ENCODE peak calls at places on chromosomes 5 and 9, in nine cellular contexts. K is WERI-Rb-1, U is aorta, W is hepatocyte, C is AG09309, S is transverse colon, X is fibroblast of pulmonary artery, E is coronary artery, J is neural progenitor cell. T is an unnamed sample.

GRCh38 chr9:35168963-35169362 is 7.2 kb downstream of the UNC13B start:
- DNase-seq in E (no peak), J (no peak), K (no peak), W (no peak), C (no peak), S (no peak), U (no peak), X (no peak), T (no peak)

GRCh38 chr9:1701113-1701512 is 314.0 kb upstream of the SMARCA2 start:
- DNase-seq in X (no peak), W (no peak), S (no peak), C (no peak), E (no peak), J (no peak), U (no peak), K (no peak), T (no peak)

GRCh38 chr9:117744856-117745389 is 40.7 kb downstream of the TLR4 start:
- DNase-seq in J (peak), W (peak), E (no peak), X (no peak), C (no peak), S (no peak), U (no peak), K (no peak), T (no peak)

GRCh38 chr5:34656700-34657549 is 797 bp downstream of the RAI14 start:
- DNase-seq in E (no peak), X (no peak), W (peak), U (peak), S (peak), C (no peak), J (peak), K (peak), T (no peak)

GRCh38 chr9:36827593-36827992 is 206.5 kb downstream of the PAX5 start:
- DNase-seq in C (no peak), U (no peak), X (no peak), S (no peak), W (no peak), J (peak), K (no peak), E (no peak), T (no peak)

GRCh38 chr9:36946653-36947052 is 87.4 kb downstream of the PAX5 start:
- DNase-seq in S (no peak), C (peak), K (no peak), U (no peak), X (no peak), E (no peak), W (no peak), J (no peak), T (no peak)

GRCh38 chr5:5886812-5887486 is 464.5 kb downstream of the ICE1 start:
- DNase-seq in S (peak), U (no peak), C (no peak), K (no peak), X (no peak), J (peak), W (peak), E (no peak), T (peak)

GRCh38 chr5:174418809-174419522 is 305.4 kb upstream of the MSX2 start:
- DNase-seq in S (peak), J (peak), E (no peak), U (no peak), W (peak), C (no peak), X (no peak), K (no peak), T (no peak)

GRCh38 chr9:135762921-135763320 is 60.9 kb downstream of the KCNT1 start:
- DNase-seq in X (no peak), K (no peak), C (no peak), J (no peak), U (no peak), S (no peak), W (no peak), E (no peak), T (no peak)

GRCh38 chr9:116524778-116525470 is 162.2 kb upstream of the TRIM32 start:
- DNase-seq in W (no peak), X (no peak), J (no peak), S (no peak), K (no peak), E (no peak), C (no peak), U (no peak), T (no peak)

GRCh38 chr5:97918614-97919013 is 735.6 kb upstream of the RIOK2 start:
- DNase-seq in J (no peak), U (no peak), W (no peak), S (no peak), C (no peak), E (no peak), X (no peak), K (no peak), T (no peak)

GRCh38 chr9:130188860-130189481 is 16.8 kb downstream of the NCS1 start:
- DNase-seq in X (no peak), U (no peak), C (no peak), E (no peak), S (no peak), K (no peak), W (no peak), J (no peak), T (no peak)

GRCh38 chr9:109182940-109183798 is 16.1 kb upstream of the FRRS1L start:
- DNase-seq in K (peak), E (no peak), U (no peak), J (peak), S (peak), X (peak), W (peak), C (no peak), T (peak)

GRCh38 chr5:3142261-3143027 is 391.0 kb upstream of the IRX2 start:
- DNase-seq in E (no peak), S (no peak), X (no peak), U (no peak), W (no peak), C (no peak), J (no peak), K (no peak), T (no peak)

GRCh38 chr5:14268236-14268701 is 125.1 kb downstream of the TRIO start:
- DNase-seq in S (no peak), C (no peak), W (peak), U (no peak), K (no peak), J (no peak), E (no peak), X (peak), T (no peak)

GRCh38 chr5:96023518-96023917 is 61.9 kb upstream of the ELL2 start:
- DNase-seq in U (no peak), K (no peak), W (no peak), J (no peak), X (peak), E (no peak), C (peak), S (no peak), T (no peak)

GRCh38 chr9:114184071-114184470 is 28.7 kb downstream of the COL27A1 start:
- DNase-seq in X (peak), S (no peak), J (no peak), K (no peak), U (peak), W (no peak), E (no peak), C (no peak), T (no peak)

GRCh38 chr9:100324594-100325200 is 28.0 kb downstream of the TEX10 start:
- DNase-seq in C (peak), E (no peak), S (no peak), W (peak), X (peak), J (peak), U (no peak), K (no peak), T (peak)

GRCh38 chr5:462051-462481 is 19.1 kb downstream of the EXOC3 start:
- DNase-seq in S (peak), K (peak), E (peak), W (no peak), J (no peak), C (no peak), X (no peak), U (peak), T (no peak)

GRCh38 chr9:117783828-117784227 is 79.6 kb downstream of the TLR4 start:
- DNase-seq in E (no peak), W (no peak), J (no peak), X (no peak), K (no peak), C (no peak), U (no peak), S (peak), T (peak)

GRCh38 chr9:35664531-35665470 is at the start of gene ARHGEF39:
- DNase-seq in C (no peak), W (peak), S (peak), U (peak), X (peak), K (peak), J (peak), E (no peak), T (peak)

GRCh38 chr9:34572092-34572491 is 17.4 kb downstream of the CNTFR start:
- DNase-seq in K (no peak), J (no peak), S (peak), W (no peak), X (no peak), E (no peak), U (no peak), C (no peak), T (no peak)

GRCh38 chr9:127353882-127354281 is 43.1 kb upstream of the SLC2A8 start:
- DNase-seq in J (peak), X (no peak), U (no peak), E (no peak), C (no peak), S (no peak), W (no peak), K (no peak), T (no peak)

GRCh38 chr9:34549407-34549732 is 26.6 kb upstream of the ENHO start:
- DNase-seq in W (no peak), U (no peak), C (no peak), K (no peak), S (no peak), X (no peak), E (peak), J (no peak), T (no peak)

GRCh38 chr5:75512383-75513074 is 838 bp downstream of the POLK start:
- DNase-seq in C (no peak), J (no peak), X (peak), K (no peak), W (no peak), U (no peak), E (no peak), S (no peak), T (peak)

GRCh38 chr9:31639444-31639843 is 745.0 kb upstream of the ACO1 start:
- DNase-seq in C (no peak), J (peak), X (no peak), U (no peak), K (no peak), E (no peak), W (no peak), S (no peak), T (no peak)

GRCh38 chr9:130150779-130151381 is 21.3 kb upstream of the NCS1 start:
- DNase-seq in J (no peak), K (no peak), C (no peak), U (no peak), E (no peak), S (no peak), W (no peak), X (no peak), T (no peak)

GRCh38 chr5:174177976-174178600 is 132.6 kb downstream of the NSG2 start:
- DNase-seq in U (no peak), K (no peak), X (no peak), E (no peak), C (no peak), W (no peak), J (no peak), S (no peak), T (no peak)

GRCh38 chr5:121982500-121983261 is 20.9 kb downstream of the SRFBP1 start:
- DNase-seq in E (no peak), U (no peak), X (peak), J (no peak), W (no peak), C (no peak), S (no peak), K (no peak), T (no peak)

GRCh38 chr5:8098044-8098443 is 229.1 kb downstream of the MTRR start:
- DNase-seq in W (no peak), U (no peak), K (no peak), X (peak), C (no peak), S (no peak), E (no peak), J (no peak), T (no peak)

GRCh38 chr9:135951889-135952663 is 9.1 kb downstream of the UBAC1 start:
- DNase-seq in W (peak), J (peak), E (no peak), X (no peak), K (peak), C (no peak), S (no peak), U (no peak), T (no peak)

GRCh38 chr9:31740705-31741104 is 643.7 kb upstream of the ACO1 start:
- DNase-seq in C (no peak), S (no peak), X (peak), J (no peak), K (no peak), U (no peak), W (no peak), E (no peak), T (no peak)

GRCh38 chr5:168899673-168900072 is 320.5 kb upstream of the PANK3 start:
- DNase-seq in S (no peak), J (no peak), W (no peak), U (no peak), C (no peak), X (no peak), E (no peak), K (no peak), T (no peak)

GRCh38 chr9:124415852-124416484 is 726 bp upstream of the PSMB7 start:
- DNase-seq in W (no peak), S (no peak), C (no peak), E (no peak), K (no peak), J (peak), U (no peak), X (no peak), T (no peak)

GRCh38 chr5:17080361-17080760 is 137.1 kb upstream of the BASP1 start:
- DNase-seq in E (no peak), S (no peak), X (no peak), K (no peak), W (no peak), C (no peak), J (no peak), U (no peak), T (no peak)

GRCh38 chr5:59040804-59041201 is 457.9 kb downstream of the RAB3C start:
- DNase-seq in K (no peak), J (no peak), U (no peak), E (no peak), C (no peak), W (no peak), S (no peak), X (no peak), T (no peak)
- H3K4me3 ChIP-seq in K (no peak), J (no peak), U (no peak), E (no peak), C (no peak), W (no peak), S (no peak), X (no peak), T (no peak)

DNA sequence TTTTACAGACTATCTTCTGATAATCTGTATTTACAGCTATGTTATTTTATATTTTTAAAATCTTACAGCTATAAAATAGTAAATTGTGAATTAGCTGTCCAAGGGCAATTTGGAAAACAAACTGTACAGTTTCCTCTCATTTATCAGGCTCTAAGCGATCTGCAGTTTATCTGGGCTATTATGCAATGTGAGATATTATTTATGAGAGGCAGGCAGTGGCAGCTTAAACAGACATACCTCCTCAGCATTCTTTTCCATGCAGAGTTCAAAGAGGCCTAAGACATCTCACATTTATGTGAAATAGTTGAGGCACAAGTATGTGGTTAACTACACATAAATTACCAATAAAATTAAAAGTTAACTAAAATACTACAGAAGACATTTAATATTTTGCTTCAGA is 10.2 kb downstream of the NIPSNAP3B start:
- DNase-seq in U (no peak), S (no peak), K (no peak), C (no peak), X (no peak), W (no peak), E (no peak), J (no peak), T (no peak)
- H3K4me3 ChIP-seq in U (no peak), S (no peak), K (no peak), C (no peak), X (no peak), W (no peak), E (no peak), J (no peak), T (no peak)

GRCh38 chr5:172452398-172453205 is 1.7 kb downstream of the SH3PXD2B start:
- DNase-seq in S (peak), K (no peak), U (no peak), X (peak), W (peak), J (peak), C (peak), E (peak), T (no peak)
- H3K4me3 ChIP-seq in S (peak), K (no peak), U (no peak), X (peak), W (peak), J (peak), C (peak), E (peak), T (no peak)

GRCh38 chr5:73446631-73447233 is 1.8 kb downstream of the FOXD1 start:
- DNase-seq in X (no peak), K (peak), C (no peak), E (no peak), J (peak), S (no peak), U (peak), W (no peak), T (no peak)
- H3K4me3 ChIP-seq in X (peak), K (peak), C (peak), E (peak), J (peak), S (no peak), U (peak), W (peak), T (no peak)

GRCh38 chr5:111783537-111783936 is 26.5 kb upstream of the NREP start:
- DNase-seq in S (no peak), K (no peak), W (no peak), J (no peak), U (no peak), X (no peak), E (no peak), C (no peak), T (no peak)
- H3K4me3 ChIP-seq in S (no peak), K (no peak), W (no peak), J (no peak), U (no peak), X (no peak), E (no peak), C (no peak), T (no peak)

DNA sequence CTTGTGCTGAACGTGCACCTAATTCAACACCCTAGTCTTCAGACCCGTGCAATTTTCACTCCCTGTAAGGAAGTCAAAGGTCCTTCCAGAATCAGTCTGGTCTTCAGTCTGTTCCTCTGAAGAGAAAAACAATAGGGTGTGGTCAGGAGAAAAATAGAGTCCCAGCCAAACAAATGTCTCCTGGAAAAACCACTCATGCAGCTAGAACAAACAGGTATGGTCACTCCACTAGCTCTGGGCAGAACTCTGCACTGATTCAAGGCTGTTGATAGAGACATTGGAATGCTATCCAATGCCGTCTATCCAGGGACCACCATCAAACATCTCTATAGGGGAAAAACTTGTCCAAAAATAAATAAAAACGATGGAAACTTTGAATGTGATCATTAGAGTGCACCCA is 81.8 kb upstream of the MAP3K1 start:
- DNase-seq in U (no peak), W (no peak), X (no peak), K (no peak), E (no peak), S (no peak), C (no peak), J (no peak), T (no peak)
- H3K4me3 ChIP-seq in U (no peak), W (no peak), X (no peak), K (no peak), E (no peak), S (no peak), C (no peak), J (no peak), T (peak)

GRCh38 chr5:73233461-73234151 is 60.6 kb downstream of the TMEM174 start:
- DNase-seq in X (no peak), C (no peak), J (peak), K (peak), S (no peak), E (no peak), U (peak), W (peak), T (no peak)
- H3K4me3 ChIP-seq in X (no peak), C (peak), J (peak), K (peak), S (peak), E (peak), U (peak), W (peak), T (no peak)

DNA sequence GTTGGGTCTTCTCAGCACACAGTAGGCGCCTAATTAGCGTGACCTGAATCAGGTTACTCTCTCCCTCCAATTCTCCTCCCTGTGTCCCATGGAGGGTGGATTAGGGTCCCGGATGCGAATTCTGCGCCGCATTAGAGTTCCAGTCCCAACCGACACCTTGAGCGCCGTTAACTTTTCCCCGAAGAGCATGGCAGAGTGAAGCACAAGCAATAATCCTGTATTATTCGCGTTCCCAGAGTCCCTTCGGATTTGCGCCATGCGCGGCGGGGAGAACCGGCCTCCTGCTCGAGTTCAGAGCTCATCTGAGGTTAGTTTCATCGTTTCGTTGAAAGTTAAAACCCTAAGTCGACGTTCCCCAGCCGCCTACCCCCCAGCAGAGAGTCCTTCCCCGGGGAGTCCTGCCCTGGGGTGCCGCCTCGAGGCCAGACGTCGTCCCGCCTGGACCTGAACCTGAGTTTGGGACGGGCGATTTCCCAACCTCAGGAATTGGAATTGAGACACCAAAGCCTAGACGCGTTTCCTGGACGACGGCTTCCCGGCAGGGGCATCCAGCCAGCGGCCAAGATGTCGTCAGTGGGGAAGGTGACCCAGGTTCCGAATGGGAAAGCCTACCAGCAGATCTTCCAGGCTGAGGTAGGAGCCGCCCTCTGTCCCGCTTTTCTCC is at the start of gene CCDC180:
- DNase-seq in W (no peak), C (no peak), U (no peak), X (peak), S (no peak), E (no peak), K (no peak), J (no peak), T (no peak)
- H3K4me3 ChIP-seq in W (no peak), C (peak), U (no peak), X (peak), S (peak), E (peak), K (no peak), J (no peak), T (no peak)

DNA sequence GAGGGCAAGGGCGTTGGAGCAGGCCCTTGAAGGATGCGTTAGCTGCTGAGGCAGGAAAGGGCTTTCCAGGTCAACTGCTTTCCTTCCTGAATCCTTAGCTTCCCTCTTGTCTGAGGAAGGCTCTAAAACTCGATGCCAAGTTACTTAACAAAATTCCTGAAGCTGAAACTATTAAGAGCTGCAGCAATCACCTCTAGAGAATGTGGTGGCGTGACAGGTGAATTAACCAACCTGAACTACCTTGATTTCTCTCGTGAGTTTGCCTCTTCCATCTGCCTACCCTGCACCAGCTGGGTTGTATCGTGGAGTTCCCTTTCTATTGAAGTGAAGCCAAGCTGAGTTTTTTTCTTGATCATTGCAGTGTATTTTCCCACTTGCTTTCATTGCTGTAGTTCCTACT is 96.1 kb downstream of the PDE8B start:
- DNase-seq in E (no peak), U (no peak), C (no peak), J (no peak), S (no peak), X (no peak), K (no peak), W (no peak), T (no peak)
- H3K4me3 ChIP-seq in E (no peak), U (no peak), C (no peak), J (no peak), S (no peak), X (no peak), K (no peak), W (no peak), T (no peak)

GRCh38 chr5:119328753-119329602 is 26.8 kb upstream of the TNFAIP8 start:
- DNase-seq in C (peak), U (no peak), W (peak), S (peak), J (no peak), E (no peak), K (no peak), X (peak), T (no peak)
- H3K4me3 ChIP-seq in C (no peak), U (no peak), W (no peak), S (no peak), J (no peak), E (no peak), K (no peak), X (no peak), T (no peak)